ENCODE peak calls at places on chromosomes 4 and X, in ten cellular contexts. C is ovary, E is heart left ventricle, L is testis, G is body of pancreas, W is A549, X is adrenal gland, Z is transverse colon, U is Peyer's patch, F is HCT116. Y is an unnamed sample.
A peak's percentile ranks its signal among the peaks of the same experiment; 100 is the strongest.

GRCh38 chr4:85946821-85947220 is 413.0 kb downstream of the MAPK10 start:
- DNase-seq in C (no peak), E (no peak), L (no peak), G (no peak), W (no peak), X (no peak), Z (no peak), U (no peak), F (no peak), Y (no peak)

GRCh38 chr4:153296424-153296823 is 48.1 kb upstream of the MND1 start:
- DNase-seq in C (peak; percentile 58), E (no peak), L (no peak), G (no peak), W (no peak), X (no peak), Z (peak; percentile 23), U (no peak), F (no peak), Y (peak; percentile 45)

GRCh38 chr4:99810536-99810935 is 6.1 kb upstream of the DAPP1 start:
- DNase-seq in C (no peak), E (no peak), L (no peak), G (no peak), W (no peak), X (no peak), Z (no peak), U (no peak), F (no peak), Y (no peak)

GRCh38 chrX:77917294-77917933 is 6.9 kb downstream of the ATP7A start:
- DNase-seq in C (no peak), E (no peak), L (no peak), G (no peak), W (no peak), X (no peak), Z (no peak), U (no peak), F (no peak), Y (no peak)

GRCh38 chr4:189096717-189097116 is 844.0 kb upstream of the FRG1 start:
- DNase-seq in C (no peak), E (no peak), L (peak; percentile 73), G (no peak), W (peak; percentile 3), X (no peak), Z (no peak), U (no peak), F (no peak), Y (no peak)

GRCh38 chr4:183729430-183730328 is 70.6 kb downstream of the TRAPPC11 start:
- DNase-seq in C (no peak), E (no peak), L (no peak), G (no peak), W (no peak), X (no peak), Z (no peak), U (no peak), F (no peak), Y (no peak)

GRCh38 chrX:47143894-47144625 is 442 bp downstream of the NDUFB11 start:
- DNase-seq in C (peak; percentile 61), E (peak; percentile 42), L (peak; percentile 36), G (peak; percentile 38), W (peak; percentile 61), X (peak; percentile 41), Z (peak; percentile 33), U (peak; percentile 31), F (no peak), Y (no peak)

GRCh38 chrX:63050225-63050624 is 300.9 kb downstream of the SPIN4 start:
- DNase-seq in C (no peak), E (no peak), L (peak; percentile 11), G (no peak), W (no peak), X (no peak), Z (no peak), U (no peak), F (peak; percentile 1), Y (no peak)

GRCh38 chr4:54898163-54898562 is 227.2 kb downstream of the KDR start:
- DNase-seq in C (no peak), E (no peak), L (no peak), G (no peak), W (no peak), X (no peak), Z (no peak), U (no peak), F (no peak), Y (no peak)

GRCh38 chrX:48769230-48769629 is 7.7 kb downstream of the GLOD5 start:
- DNase-seq in C (no peak), E (no peak), L (no peak), G (no peak), W (no peak), X (no peak), Z (no peak), U (no peak), F (no peak), Y (no peak)

GRCh38 chr4:186486172-186486571 is 69.2 kb downstream of the MTNR1A start:
- DNase-seq in C (no peak), E (no peak), L (no peak), G (no peak), W (no peak), X (no peak), Z (no peak), U (no peak), F (no peak), Y (no peak)

GRCh38 chrX:109918753-109919152 is 84.2 kb upstream of the TMEM164 start:
- DNase-seq in C (no peak), E (no peak), L (no peak), G (no peak), W (no peak), X (no peak), Z (no peak), U (no peak), F (no peak), Y (no peak)

GRCh38 chrX:153637121-153638040 is 9.6 kb upstream of the DUSP9 start:
- DNase-seq in C (no peak), E (no peak), L (no peak), G (no peak), W (no peak), X (no peak), Z (no peak), U (no peak), F (no peak), Y (peak; percentile 5)

GRCh38 chr4:61431131-61431530 is 231.0 kb downstream of the ADGRL3 start:
- DNase-seq in C (no peak), E (no peak), L (no peak), G (no peak), W (no peak), X (no peak), Z (no peak), U (no peak), F (no peak), Y (no peak)

DNA sequence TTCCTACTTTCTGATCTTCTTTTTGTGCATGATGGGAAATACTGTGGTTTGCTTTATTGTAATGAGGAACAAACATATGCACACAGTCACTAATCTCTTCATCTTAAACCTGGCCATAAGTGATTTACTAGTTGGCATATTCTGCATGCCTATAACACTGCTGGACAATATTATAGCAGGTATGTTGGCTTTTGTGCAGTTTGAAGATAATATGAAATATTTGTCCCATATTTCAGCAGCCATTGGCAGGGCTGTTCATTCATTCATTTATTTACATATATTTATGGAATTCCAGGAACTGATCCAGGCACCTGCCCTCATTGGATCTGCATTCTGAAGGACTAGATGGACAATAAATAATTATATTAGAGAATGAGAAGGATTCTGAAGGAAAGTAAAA is 96.9 kb downstream of the NPFFR2 start:
- DNase-seq in C (no peak), E (no peak), L (no peak), G (no peak), W (no peak), X (no peak), Z (no peak), U (no peak), F (no peak), Y (no peak)
- H3K27ac ChIP-seq in C (no peak overlapping the region), E (no peak overlapping the region), L (no peak overlapping the region), G (no peak overlapping the region), W (no peak overlapping the region), X (no peak overlapping the region), Z (no peak overlapping the region), U (no peak overlapping the region), F (no peak overlapping the region), Y (no peak overlapping the region)

DNA sequence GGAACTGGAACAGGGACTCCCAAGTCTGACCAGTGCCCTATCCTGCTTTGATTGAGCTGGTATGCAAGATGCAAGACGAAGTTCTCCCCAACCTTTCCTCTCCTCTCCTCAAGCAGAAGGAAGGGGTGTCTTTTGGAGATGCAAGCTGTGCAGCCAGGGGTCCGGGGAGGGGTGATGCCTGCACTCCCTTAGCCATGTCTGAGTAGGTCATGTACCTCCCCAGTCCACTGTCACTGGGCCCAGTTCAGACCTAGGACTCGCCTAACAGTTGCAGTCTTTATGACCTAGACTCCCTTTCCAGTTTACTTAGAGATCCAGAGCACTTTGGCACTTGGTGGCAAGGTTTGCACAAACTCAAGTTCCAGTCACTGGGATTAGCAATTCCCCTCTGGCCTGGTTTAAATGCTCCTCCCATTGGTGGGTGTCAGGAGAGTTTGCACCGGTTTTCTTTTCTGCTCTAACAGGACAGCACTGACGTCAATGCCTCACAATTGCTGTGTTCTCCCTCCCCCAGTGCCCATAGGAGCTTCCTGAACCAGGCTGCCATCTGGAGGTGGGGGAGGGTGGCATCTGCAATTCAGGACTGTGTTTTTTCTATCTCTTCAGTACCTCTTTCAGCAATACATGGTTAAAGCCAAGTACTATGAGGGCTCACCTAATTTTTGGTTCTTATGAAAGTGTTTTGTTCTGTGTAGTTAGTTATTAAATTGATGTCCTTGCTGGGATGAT is 782.2 kb downstream of the ARAP2 start:
- DNase-seq in C (no peak), E (no peak), L (no peak), G (no peak), W (no peak), X (no peak), Z (no peak), U (no peak), F (no peak), Y (no peak)
- TF ChIP-seq POLR2A in C (no peak), E (no peak), L (no peak), G (no peak), W (no peak), X (no peak), Z (no peak), U (no peak), F (no peak), Y (no peak)

DNA sequence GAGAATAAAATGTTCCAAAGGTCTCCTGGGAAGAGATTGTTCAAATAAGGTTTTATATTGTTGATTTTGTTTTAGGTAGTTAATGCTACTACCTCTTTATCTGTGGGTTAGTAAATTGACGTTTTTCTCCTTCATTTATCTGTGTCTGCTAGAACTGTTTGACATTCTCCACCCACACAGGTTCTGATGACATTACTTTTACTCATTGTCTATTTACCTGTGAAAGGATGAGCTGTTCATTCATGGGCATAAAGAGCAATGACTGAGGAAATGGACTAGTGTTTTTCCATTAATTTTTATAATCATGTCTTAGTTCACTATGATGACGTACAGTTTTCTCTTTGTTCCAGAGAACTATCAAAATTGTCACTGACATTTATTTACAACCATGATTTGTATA is 75.6 kb downstream of the CPE start:
- DNase-seq in C (no peak), E (no peak), L (no peak), G (no peak), W (no peak), X (no peak), Z (no peak), U (no peak), F (no peak), Y (no peak)
- H3K27ac ChIP-seq in C (no peak overlapping the region), E (no peak overlapping the region), L (no peak overlapping the region), G (no peak overlapping the region), W (no peak overlapping the region), X (no peak overlapping the region), Z (no peak overlapping the region), U (no peak overlapping the region), F (no peak overlapping the region), Y (no peak overlapping the region)

GRCh38 chr4:65242156-65242846 is 428.0 kb downstream of the EPHA5 start:
- DNase-seq in C (no peak), E (no peak), L (no peak), G (no peak), W (no peak), X (no peak), Z (no peak), U (no peak), F (no peak), Y (no peak)

GRCh38 chr4:65241257-65241997 is 428.9 kb downstream of the EPHA5 start:
- DNase-seq in C (no peak), E (no peak), L (peak; percentile 45), G (no peak), W (no peak), X (no peak), Z (no peak), U (no peak), F (no peak), Y (no peak)
- TF ChIP-seq POLR2A in C (no peak), E (no peak), L (no peak), G (no peak), W (no peak), X (no peak), Z (no peak), U (no peak), F (no peak), Y (no peak)